ENCODE peak calls at places on chromosome 6, in four cellular contexts. Y, X, M and S are unnamed samples.

GRCh38 chr6:30842754-30843610 is 41.3 kb upstream of the DDR1 start:
- DNase-seq in Y (no peak), X (no peak), M (no peak), S (no peak)

GRCh38 chr6:13307508-13307995 is 20.8 kb downstream of the TBC1D7 start:
- DNase-seq in Y (no peak), X (no peak), M (no peak), S (no peak)

GRCh38 chr6:102813489-102814275 is 1420.2 kb downstream of the GRIK2 start:
- DNase-seq in Y (no peak), X (no peak), M (no peak), S (no peak)

GRCh38 chr6:140264451-140264850 is 890.0 kb upstream of the CITED2 start:
- DNase-seq in Y (no peak), X (no peak), M (no peak), S (no peak)

GRCh38 chr6:167576798-167577528 is 249.7 kb upstream of the AFDN start:
- DNase-seq in Y (no peak), X (no peak), M (no peak), S (no peak)

GRCh38 chr6:30766461-30767157 is 22.3 kb upstream of the IER3 start:
- DNase-seq in Y (no peak), X (no peak), M (no peak), S (no peak)

GRCh38 chr6:31170600-31170881 is at the start of gene POU5F1:
- DNase-seq in Y (no peak), X (no peak), M (no peak), S (no peak)

GRCh38 chr6:167588920-167589614 is 237.6 kb upstream of the AFDN start:
- DNase-seq in Y (no peak), X (no peak), M (no peak), S (no peak)

GRCh38 chr6:30682181-30683117 is 4.0 kb downstream of the PPP1R18 start:
- DNase-seq in Y (peak; percentile 87), X (peak; percentile 91), M (peak; percentile 64), S (peak; percentile 83)

GRCh38 chr6:136607204-136607931 is 57.1 kb upstream of the MAP7 start:
- DNase-seq in Y (no peak), X (no peak), M (no peak), S (no peak)

GRCh38 chr6:5995705-5996686 is 10.7 kb downstream of the NRN1 start:
- DNase-seq in Y (no peak), X (no peak), M (no peak), S (no peak)

GRCh38 chr6:134240664-134241431 is 77.1 kb downstream of the SGK1 start:
- DNase-seq in Y (peak; percentile 70), X (peak; percentile 75), M (peak; percentile 34), S (peak; percentile 43)

GRCh38 chr6:129959358-129959930 is 58.9 kb upstream of the L3MBTL3 start:
- DNase-seq in Y (no peak), X (no peak), M (no peak), S (no peak)

GRCh38 chr6:22658934-22659333 is 89.6 kb downstream of the HDGFL1 start:
- DNase-seq in Y (no peak), X (no peak), M (no peak), S (no peak)

GRCh38 chr6:99219788-99220187 is 129.7 kb downstream of the FAXC start:
- DNase-seq in Y (no peak), X (no peak), M (no peak), S (no peak)

GRCh38 chr6:63560806-63561672 is 11.2 kb upstream of the LOC128125822 start:
- DNase-seq in Y (no peak), X (no peak), M (no peak), S (no peak)

GRCh38 chr6:130424704-130425103 is 58.9 kb downstream of the TMEM200A start:
- DNase-seq in Y (no peak), X (no peak), M (no peak), S (no peak)